ENCODE peak calls at places on chromosomes 6 and 20, in nine cellular contexts. S is GM23248, P is IMR-90, H is HCT116, T is colonic mucosa, L is neural progenitor cell, C is DND-41, I is PC-3, E is H9. J is an unnamed sample.
A peak's percentile ranks its signal among the peaks of the same experiment; 100 is the strongest.

GRCh38 chr6:82415820-82416219 is 52.2 kb downstream of the TPBG start:
- DNase-seq in C (no peak), T (no peak), L (no peak), S (peak; percentile 12), H (no peak), I (peak; percentile 32), E (no peak), P (no peak), J (peak; percentile 33)

GRCh38 chr6:170006524-170007467 is 255.4 kb downstream of the ERMARD start:
- DNase-seq in I (no peak), H (no peak), S (no peak), P (no peak), E (peak; percentile 96), L (peak; percentile 91), T (no peak), C (no peak), J (no peak)

GRCh38 chr6:91029211-91029610 is 442.3 kb upstream of the MAP3K7 start:
- DNase-seq in P (no peak), H (no peak), C (no peak), E (no peak), S (no peak), I (no peak), T (no peak), L (no peak), J (no peak)

GRCh38 chr6:144264270-144265060 is 20.7 kb upstream of the UTRN start:
- DNase-seq in L (peak; percentile 17), C (no peak), S (peak; percentile 95), P (peak; percentile 90), E (peak; percentile 57), H (peak; percentile 71), I (peak; percentile 92), T (no peak), J (peak; percentile 94)

GRCh38 chr20:1185781-1186334 is 1.1 kb upstream of the TMEM74B start:
- DNase-seq in C (peak; percentile 21), S (peak; percentile 69), E (peak; percentile 82), H (peak; percentile 34), T (peak; percentile 45), I (peak; percentile 71), L (peak; percentile 83), P (peak; percentile 26), J (peak; percentile 56)

GRCh38 chr6:39221115-39221514 is 8.2 kb downstream of the KCNK5 start:
- DNase-seq in H (no peak), L (no peak), I (no peak), E (no peak), C (no peak), P (no peak), T (no peak), S (no peak), J (no peak)

GRCh38 chr6:5846335-5846734 is 160.4 kb downstream of the NRN1 start:
- DNase-seq in S (no peak), L (no peak), C (no peak), T (no peak), E (no peak), P (no peak), I (no peak), H (no peak), J (no peak)

GRCh38 chr6:53115113-53115512 is 33.5 kb downstream of the GCM1 start:
- DNase-seq in S (no peak), T (no peak), C (no peak), I (no peak), L (no peak), H (no peak), P (no peak), E (no peak), J (no peak)

GRCh38 chr6:28742668-28743270 is 181.0 kb downstream of the TRIM27 start:
- DNase-seq in H (peak; percentile 86), T (no peak), S (peak; percentile 49), L (peak; percentile 72), E (peak; percentile 79), I (peak; percentile 89), C (no peak), P (peak; percentile 72), J (peak; percentile 48)

GRCh38 chr6:134446228-134446848 is 128.4 kb upstream of the SGK1 start:
- DNase-seq in H (no peak), E (no peak), C (no peak), T (no peak), S (peak; percentile 76), L (no peak), I (no peak), P (peak; percentile 78), J (peak; percentile 88)

GRCh38 chr20:36336838-36337478 is 30.8 kb downstream of the DLGAP4 start:
- DNase-seq in I (no peak), T (no peak), L (no peak), H (no peak), P (no peak), C (no peak), S (no peak), E (peak; percentile 25), J (no peak)

GRCh38 chr6:137652961-137653697 is 158.9 kb upstream of the OLIG3 start:
- DNase-seq in T (no peak), S (no peak), E (no peak), L (no peak), C (no peak), P (no peak), I (no peak), H (no peak), J (no peak)

GRCh38 chr6:137655291-137655690 is 161.1 kb upstream of the OLIG3 start:
- DNase-seq in E (no peak), S (no peak), C (no peak), L (no peak), I (no peak), T (no peak), H (no peak), P (no peak), J (no peak)

GRCh38 chr6:137653698-137654059 is 159.5 kb upstream of the OLIG3 start:
- DNase-seq in P (no peak), C (no peak), L (no peak), H (no peak), T (no peak), I (no peak), S (no peak), E (no peak), J (no peak)

GRCh38 chr6:137656735-137657134 is 162.5 kb upstream of the OLIG3 start:
- DNase-seq in L (no peak), C (peak; percentile 72), E (no peak), H (no peak), I (no peak), S (no peak), P (no peak), T (no peak), J (no peak)

DNA sequence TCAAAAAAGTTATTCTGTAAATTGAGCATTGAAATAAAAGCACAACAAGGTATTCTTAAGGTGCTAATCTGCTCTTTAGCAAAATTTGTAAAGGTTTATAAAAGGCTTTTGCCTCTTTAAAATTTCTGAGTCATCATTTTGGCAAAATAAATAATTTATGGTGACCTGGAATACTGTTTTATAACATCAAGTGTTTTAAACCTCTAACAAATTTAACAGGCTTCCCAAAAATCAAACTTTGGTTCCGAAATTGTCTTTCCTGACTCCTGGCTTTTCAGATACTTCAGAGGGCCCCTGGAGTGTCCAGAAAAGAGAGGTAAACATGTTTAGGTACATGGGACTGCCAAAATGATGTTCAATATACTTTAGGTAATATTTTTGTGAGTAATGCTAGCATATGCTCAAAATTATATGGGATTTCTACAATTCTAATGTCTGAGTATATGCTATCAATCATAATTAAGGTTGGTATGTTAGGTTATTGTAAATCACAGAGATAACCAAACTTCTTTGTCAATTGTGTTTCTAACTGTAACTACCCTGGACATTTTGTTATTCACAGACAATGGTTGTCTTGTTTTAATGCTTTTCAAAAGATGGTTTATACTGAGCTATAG is 160.3 kb upstream of the OLIG3 start:
- DNase-seq in P (no peak), E (no peak), T (no peak), I (no peak), S (no peak), L (no peak), C (no peak), H (no peak), J (no peak)
- H3K4me1 ChIP-seq in P (no peaks in the 10 kb centered on the region), E (no peaks in the 10 kb centered on the region), T (peaks cover 5% of the 10 kb centered on the region), I (no peaks in the 10 kb centered on the region), S (no peaks in the 10 kb centered on the region), L (no peaks in the 10 kb centered on the region), C (peaks cover 64% of the 10 kb centered on the region), H (no peaks in the 10 kb centered on the region), J (no peaks in the 10 kb centered on the region)

GRCh38 chr20:38806855-38807655 is 1.6 kb downstream of the PPP1R16B start:
- DNase-seq in P (no peak), L (peak; percentile 50), H (no peak), S (no peak), I (no peak), E (no peak), T (no peak), C (no peak), J (no peak)
- H3K9ac ChIP-seq in P (no peak overlapping the region), L (no peak overlapping the region), H (no peak overlapping the region), S (no peak overlapping the region), I (no peak overlapping the region), E (peak overlapping the region; percentile 0), T (peak overlapping the region; percentile 28), C (peak overlapping the region; percentile 71), J (no peak overlapping the region)

GRCh38 chr6:45226081-45226480 is 102.0 kb upstream of the RUNX2 start:
- DNase-seq in P (no peak), L (no peak), E (no peak), C (no peak), H (no peak), S (no peak), T (no peak), I (no peak), J (no peak)

GRCh38 chr6:45229416-45229815 is 98.7 kb upstream of the RUNX2 start:
- DNase-seq in P (no peak), S (no peak), I (no peak), L (no peak), H (no peak), E (no peak), T (no peak), C (no peak), J (no peak)

DNA sequence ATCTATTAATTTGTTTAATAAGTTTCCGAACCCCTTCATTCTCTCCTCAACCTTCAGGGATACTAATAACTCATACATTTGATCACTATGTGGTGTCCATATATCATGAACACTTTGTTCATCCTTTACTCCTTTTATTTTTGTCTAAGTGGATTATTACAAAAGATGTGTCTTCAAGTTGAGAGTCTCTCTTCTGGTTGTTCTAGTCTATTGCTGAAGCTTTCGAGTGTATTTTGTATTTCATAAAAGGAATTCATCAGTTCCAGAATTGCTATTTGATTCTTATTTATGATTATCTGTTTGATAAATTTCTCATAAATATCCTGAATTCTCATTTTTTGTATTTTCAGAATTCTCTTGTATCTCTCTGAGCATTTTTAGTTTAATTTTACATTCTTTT is 96.5 kb upstream of the RUNX2 start:
- DNase-seq in H (no peak), P (no peak), E (no peak), L (no peak), S (no peak), C (no peak), T (no peak), I (no peak), J (no peak)
- H3K4me1 ChIP-seq in H (no peaks in the 10 kb centered on the region), P (no peaks in the 10 kb centered on the region), E (no peaks in the 10 kb centered on the region), L (no peaks in the 10 kb centered on the region), S (no peaks in the 10 kb centered on the region), C (no peaks in the 10 kb centered on the region), T (no peaks in the 10 kb centered on the region), I (no peaks in the 10 kb centered on the region), J (no peaks in the 10 kb centered on the region)

DNA sequence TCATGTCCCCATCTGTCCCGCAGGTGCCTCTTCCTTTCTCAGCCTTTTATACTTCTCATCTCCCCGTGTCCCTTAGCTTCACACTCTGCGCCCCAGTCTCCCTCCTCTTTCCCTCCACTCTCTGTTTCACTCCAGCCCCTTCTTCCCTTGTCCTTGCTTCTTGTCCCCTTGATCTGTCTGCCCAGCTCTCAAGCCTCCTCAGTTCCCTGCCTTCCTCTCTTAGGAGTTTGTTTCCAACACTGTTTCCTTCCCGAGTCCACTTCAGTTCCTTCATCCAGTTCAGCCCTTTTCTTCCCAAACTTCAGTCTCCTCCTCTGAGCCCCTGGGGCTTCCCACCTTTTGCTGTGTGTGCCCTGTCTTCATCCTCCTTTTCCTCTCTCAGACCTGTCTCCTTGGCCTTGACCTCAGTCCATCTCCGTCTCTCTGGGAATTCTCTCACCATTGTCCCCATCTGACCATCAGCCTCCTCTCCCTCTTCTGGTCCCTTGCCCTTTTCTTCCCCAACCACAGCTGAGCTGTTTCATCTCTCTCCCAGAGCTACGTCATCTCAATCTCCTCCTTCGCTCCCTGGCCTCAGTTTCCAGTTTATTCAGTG is 2.8 kb upstream of the DDR1 start:
- DNase-seq in P (no peak), C (no peak), H (no peak), I (no peak), E (no peak), L (peak; percentile 15), S (no peak), T (no peak), J (peak; percentile 22)
- H3K9ac ChIP-seq in P (no peak overlapping the region), C (no peak overlapping the region), H (peak overlapping the region; percentile 92), I (no peak overlapping the region), E (no peak overlapping the region), L (peak overlapping the region; percentile 38), S (no peak overlapping the region), T (no peak overlapping the region), J (peak overlapping the region; percentile 23)

J was measured in adipocyte.